ENCODE peak calls at places on chromosomes 1 and 21, in eight cellular contexts. One of them, this sample, is unnamed.

GRCh38 chr21:16993416-16994044 is 519.3 kb upstream of the CXADR start:
- DNase-seq in stimulated activated naive CD8-positive, alpha-beta T cell treated with anti-CD3 and anti-CD28 coated beads, Interleukin-15, amount 100 ng/mL, for 72 hours: no peak
- DNase-seq in left lung: no peak
- DNase-seq in glutamatergic neuron: no peak
- DNase-seq in GM03348: no peak
- DNase-seq in NCI-H1092 treated with DMSO at 0.1 percent for 48 hours: no peak
- DNase-seq in dorsolateral prefrontal cortex: no peak
- DNase-seq in left lobe of liver: no peak
- DNase-seq in this sample: no peak

GRCh38 chr1:8629241-8630091 is 188.0 kb downstream of the RERE start:
- DNase-seq in stimulated activated naive CD8-positive, alpha-beta T cell treated with anti-CD3 and anti-CD28 coated beads, Interleukin-15, amount 100 ng/mL, for 72 hours: no peak
- DNase-seq in left lung: no peak
- DNase-seq in glutamatergic neuron: no peak
- DNase-seq in GM03348: peak
- DNase-seq in NCI-H1092 treated with DMSO at 0.1 percent for 48 hours: peak
- DNase-seq in dorsolateral prefrontal cortex: peak
- DNase-seq in left lobe of liver: peak
- DNase-seq in this sample: no peak

GRCh38 chr21:45073301-45074047 is 906 bp upstream of the ADARB1 start:
- DNase-seq in stimulated activated naive CD8-positive, alpha-beta T cell treated with anti-CD3 and anti-CD28 coated beads, Interleukin-15, amount 100 ng/mL, for 72 hours: no peak
- DNase-seq in left lung: peak
- DNase-seq in glutamatergic neuron: peak
- DNase-seq in GM03348: no peak
- DNase-seq in NCI-H1092 treated with DMSO at 0.1 percent for 48 hours: peak
- DNase-seq in dorsolateral prefrontal cortex: peak
- DNase-seq in left lobe of liver: no peak
- DNase-seq in this sample: peak

GRCh38 chr1:224864006-224864405 is 65.5 kb upstream of the DNAH14 start:
- DNase-seq in stimulated activated naive CD8-positive, alpha-beta T cell treated with anti-CD3 and anti-CD28 coated beads, Interleukin-15, amount 100 ng/mL, for 72 hours: no peak
- DNase-seq in left lung: no peak
- DNase-seq in glutamatergic neuron: no peak
- DNase-seq in GM03348: peak
- DNase-seq in NCI-H1092 treated with DMSO at 0.1 percent for 48 hours: no peak
- DNase-seq in dorsolateral prefrontal cortex: no peak
- DNase-seq in left lobe of liver: no peak
- DNase-seq in this sample: no peak

GRCh38 chr1:65946376-65946775 is 153.7 kb downstream of the PDE4B start:
- DNase-seq in stimulated activated naive CD8-positive, alpha-beta T cell treated with anti-CD3 and anti-CD28 coated beads, Interleukin-15, amount 100 ng/mL, for 72 hours: no peak
- DNase-seq in left lung: no peak
- DNase-seq in glutamatergic neuron: no peak
- DNase-seq in GM03348: no peak
- DNase-seq in NCI-H1092 treated with DMSO at 0.1 percent for 48 hours: no peak
- DNase-seq in dorsolateral prefrontal cortex: no peak
- DNase-seq in left lobe of liver: no peak
- DNase-seq in this sample: no peak

GRCh38 chr1:44423706-44424546 is 18.9 kb downstream of the RNF220 start:
- DNase-seq in stimulated activated naive CD8-positive, alpha-beta T cell treated with anti-CD3 and anti-CD28 coated beads, Interleukin-15, amount 100 ng/mL, for 72 hours: no peak
- DNase-seq in left lung: no peak
- DNase-seq in glutamatergic neuron: no peak
- DNase-seq in GM03348: peak
- DNase-seq in NCI-H1092 treated with DMSO at 0.1 percent for 48 hours: no peak
- DNase-seq in dorsolateral prefrontal cortex: no peak
- DNase-seq in left lobe of liver: peak
- DNase-seq in this sample: peak

GRCh38 chr1:179083031-179083345 is 1.1 kb downstream of the TOR3A start:
- DNase-seq in stimulated activated naive CD8-positive, alpha-beta T cell treated with anti-CD3 and anti-CD28 coated beads, Interleukin-15, amount 100 ng/mL, for 72 hours: no peak
- DNase-seq in left lung: no peak
- DNase-seq in glutamatergic neuron: no peak
- DNase-seq in GM03348: peak
- DNase-seq in NCI-H1092 treated with DMSO at 0.1 percent for 48 hours: no peak
- DNase-seq in dorsolateral prefrontal cortex: no peak
- DNase-seq in left lobe of liver: no peak
- DNase-seq in this sample: no peak

GRCh38 chr1:89881415-89882058 is 60.7 kb downstream of the LRRC8D start:
- DNase-seq in stimulated activated naive CD8-positive, alpha-beta T cell treated with anti-CD3 and anti-CD28 coated beads, Interleukin-15, amount 100 ng/mL, for 72 hours: no peak
- DNase-seq in left lung: no peak
- DNase-seq in glutamatergic neuron: no peak
- DNase-seq in GM03348: no peak
- DNase-seq in NCI-H1092 treated with DMSO at 0.1 percent for 48 hours: no peak
- DNase-seq in dorsolateral prefrontal cortex: no peak
- DNase-seq in left lobe of liver: no peak
- DNase-seq in this sample: no peak

GRCh38 chr1:246695136-246695535 is 29.1 kb upstream of the SCCPDH start:
- DNase-seq in stimulated activated naive CD8-positive, alpha-beta T cell treated with anti-CD3 and anti-CD28 coated beads, Interleukin-15, amount 100 ng/mL, for 72 hours: no peak
- DNase-seq in left lung: no peak
- DNase-seq in glutamatergic neuron: no peak
- DNase-seq in GM03348: no peak
- DNase-seq in NCI-H1092 treated with DMSO at 0.1 percent for 48 hours: no peak
- DNase-seq in dorsolateral prefrontal cortex: no peak
- DNase-seq in left lobe of liver: peak
- DNase-seq in this sample: no peak

This sample was measured in pancreas.